ENCODE peak calls at places on chromosome 12, in six cellular contexts. One of them, this sample, is unnamed.

GRCh38 chr12:73421832-73422231 is 1115.8 kb upstream of the ATXN7L3B start:
- DNase-seq in A549: no peak
- DNase-seq in vagina: no peak
- DNase-seq in gastrocnemius medialis: no peak
- DNase-seq in CD4-positive, CD25-positive, alpha-beta regulatory T cell: no peak
- DNase-seq in CD4-positive, alpha-beta memory T cell: no peak
- DNase-seq in this sample: no peak

GRCh38 chr12:48061943-48062719 is 43.7 kb downstream of the SENP1 start:
- DNase-seq in CD4-positive, CD25-positive, alpha-beta regulatory T cell: no peak
- DNase-seq in vagina: no peak
- DNase-seq in A549: no peak
- DNase-seq in CD4-positive, alpha-beta memory T cell: no peak
- DNase-seq in gastrocnemius medialis: no peak
- DNase-seq in this sample: no peak

GRCh38 chr12:111182391-111182790 is 186.5 kb downstream of the PHETA1 start:
- DNase-seq in gastrocnemius medialis: no peak
- DNase-seq in CD4-positive, alpha-beta memory T cell: no peak
- DNase-seq in vagina: no peak
- DNase-seq in A549: no peak
- DNase-seq in CD4-positive, CD25-positive, alpha-beta regulatory T cell: no peak
- DNase-seq in this sample: no peak

GRCh38 chr12:50110762-50111416 is 1.1 kb upstream of the COX14 start:
- DNase-seq in CD4-positive, alpha-beta memory T cell: no peak
- DNase-seq in CD4-positive, CD25-positive, alpha-beta regulatory T cell: no peak
- DNase-seq in gastrocnemius medialis: peak
- DNase-seq in A549: no peak
- DNase-seq in vagina: no peak
- DNase-seq in this sample: no peak

GRCh38 chr12:76083246-76083735 is 1.2 kb downstream of the NAP1L1 start:
- DNase-seq in A549: no peak
- DNase-seq in CD4-positive, CD25-positive, alpha-beta regulatory T cell: no peak
- DNase-seq in gastrocnemius medialis: no peak
- DNase-seq in vagina: no peak
- DNase-seq in CD4-positive, alpha-beta memory T cell: no peak
- DNase-seq in this sample: no peak

GRCh38 chr12:116591608-116592115 is 32.5 kb downstream of the MAP1LC3B2 start:
- DNase-seq in A549: no peak
- DNase-seq in vagina: no peak
- DNase-seq in CD4-positive, alpha-beta memory T cell: no peak
- DNase-seq in CD4-positive, CD25-positive, alpha-beta regulatory T cell: no peak
- DNase-seq in gastrocnemius medialis: no peak
- DNase-seq in this sample: no peak

GRCh38 chr12:113933201-113933786 is 32.8 kb downstream of the RBM19 start:
- DNase-seq in gastrocnemius medialis: no peak
- DNase-seq in CD4-positive, alpha-beta memory T cell: no peak
- DNase-seq in A549: no peak
- DNase-seq in CD4-positive, CD25-positive, alpha-beta regulatory T cell: no peak
- DNase-seq in vagina: no peak
- DNase-seq in this sample: no peak

GRCh38 chr12:57591567-57592325 is 754 bp downstream of the PIP4K2C start:
- DNase-seq in vagina: no peak
- DNase-seq in CD4-positive, alpha-beta memory T cell: no peak
- DNase-seq in gastrocnemius medialis: no peak
- DNase-seq in CD4-positive, CD25-positive, alpha-beta regulatory T cell: no peak
- DNase-seq in A549: peak
- DNase-seq in this sample: no peak

GRCh38 chr12:2385529-2385928 is 332.7 kb downstream of the CACNA1C start:
- DNase-seq in CD4-positive, CD25-positive, alpha-beta regulatory T cell: no peak
- DNase-seq in A549: no peak
- DNase-seq in gastrocnemius medialis: no peak
- DNase-seq in CD4-positive, alpha-beta memory T cell: no peak
- DNase-seq in vagina: no peak
- DNase-seq in this sample: no peak

GRCh38 chr12:104720346-104721064 is 237.6 kb downstream of the SLC41A2 start:
- DNase-seq in CD4-positive, CD25-positive, alpha-beta regulatory T cell: peak
- DNase-seq in A549: no peak
- DNase-seq in gastrocnemius medialis: no peak
- DNase-seq in CD4-positive, alpha-beta memory T cell: peak
- DNase-seq in vagina: no peak
- DNase-seq in this sample: peak

GRCh38 chr12:106138279-106138645 is 492 bp downstream of the NUAK1 start:
- DNase-seq in gastrocnemius medialis: no peak
- DNase-seq in A549: no peak
- DNase-seq in vagina: no peak
- DNase-seq in CD4-positive, CD25-positive, alpha-beta regulatory T cell: peak
- DNase-seq in CD4-positive, alpha-beta memory T cell: no peak
- DNase-seq in this sample: no peak

GRCh38 chr12:116324684-116325664 is 47.5 kb upstream of the MED13L start:
- DNase-seq in CD4-positive, CD25-positive, alpha-beta regulatory T cell: peak
- DNase-seq in A549: no peak
- DNase-seq in gastrocnemius medialis: no peak
- DNase-seq in vagina: no peak
- DNase-seq in CD4-positive, alpha-beta memory T cell: peak
- DNase-seq in this sample: peak

GRCh38 chr12:131090254-131091210 is 136.8 kb downstream of the ADGRD1 start:
- DNase-seq in CD4-positive, alpha-beta memory T cell: no peak
- DNase-seq in gastrocnemius medialis: no peak
- DNase-seq in A549: no peak
- DNase-seq in vagina: no peak
- DNase-seq in CD4-positive, CD25-positive, alpha-beta regulatory T cell: no peak
- DNase-seq in this sample: no peak

GRCh38 chr12:92408072-92408900 is 262.6 kb upstream of the BTG1 start:
- DNase-seq in A549: peak
- DNase-seq in gastrocnemius medialis: peak
- DNase-seq in CD4-positive, CD25-positive, alpha-beta regulatory T cell: peak
- DNase-seq in CD4-positive, alpha-beta memory T cell: peak
- DNase-seq in vagina: no peak
- DNase-seq in this sample: peak

GRCh38 chr12:56678852-56679251 is 9.2 kb downstream of the PTGES3 start:
- DNase-seq in gastrocnemius medialis: peak
- DNase-seq in CD4-positive, alpha-beta memory T cell: no peak
- DNase-seq in CD4-positive, CD25-positive, alpha-beta regulatory T cell: no peak
- DNase-seq in A549: no peak
- DNase-seq in vagina: no peak
- DNase-seq in this sample: peak

GRCh38 chr12:124684971-124685688 is 117.7 kb upstream of the NCOR2 start:
- DNase-seq in A549: peak
- DNase-seq in gastrocnemius medialis: no peak
- DNase-seq in CD4-positive, CD25-positive, alpha-beta regulatory T cell: no peak
- DNase-seq in CD4-positive, alpha-beta memory T cell: no peak
- DNase-seq in vagina: no peak
- DNase-seq in this sample: no peak
- H3K4me3 ChIP-seq in A549: no peak
- H3K4me3 ChIP-seq in gastrocnemius medialis: no peak
- H3K4me3 ChIP-seq in CD4-positive, CD25-positive, alpha-beta regulatory T cell: no peak
- H3K4me3 ChIP-seq in CD4-positive, alpha-beta memory T cell: no peak
- H3K4me3 ChIP-seq in vagina: peak
- H3K4me3 ChIP-seq in this sample: no peak

DNA sequence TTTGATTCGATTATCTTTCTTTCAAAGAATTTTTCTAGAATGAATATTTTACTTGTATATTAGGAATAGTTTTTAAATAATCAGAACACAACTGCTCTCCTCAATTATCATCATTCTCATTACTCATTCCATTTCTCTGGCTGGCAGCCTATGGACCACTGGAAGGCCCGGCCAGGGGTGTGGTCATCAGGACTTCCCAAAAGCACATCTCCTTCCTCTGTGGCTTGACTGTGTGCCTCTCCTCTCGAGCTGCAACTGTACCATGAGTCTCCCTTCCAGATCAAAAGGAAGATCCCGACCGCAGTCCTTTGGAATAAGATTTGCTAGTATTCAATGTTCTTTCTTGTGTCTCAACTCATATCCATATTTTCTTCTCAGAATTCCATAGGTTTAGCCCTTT is 42.7 kb downstream of the DYRK2 start:
- DNase-seq in A549: no peak
- DNase-seq in vagina: no peak
- DNase-seq in CD4-positive, alpha-beta memory T cell: no peak
- DNase-seq in gastrocnemius medialis: no peak
- DNase-seq in CD4-positive, CD25-positive, alpha-beta regulatory T cell: no peak
- DNase-seq in this sample: no peak
- H3K4me3 ChIP-seq in A549: no peak
- H3K4me3 ChIP-seq in vagina: no peak
- H3K4me3 ChIP-seq in CD4-positive, alpha-beta memory T cell: no peak
- H3K4me3 ChIP-seq in gastrocnemius medialis: no peak
- H3K4me3 ChIP-seq in CD4-positive, CD25-positive, alpha-beta regulatory T cell: no peak
- H3K4me3 ChIP-seq in this sample: no peak

GRCh38 chr12:117897379-117898161 is 71.2 kb downstream of the KSR2 start:
- DNase-seq in CD4-positive, CD25-positive, alpha-beta regulatory T cell: no peak
- DNase-seq in vagina: no peak
- DNase-seq in CD4-positive, alpha-beta memory T cell: no peak
- DNase-seq in A549: no peak
- DNase-seq in gastrocnemius medialis: no peak
- DNase-seq in this sample: no peak
- H3K4me3 ChIP-seq in CD4-positive, CD25-positive, alpha-beta regulatory T cell: no peak
- H3K4me3 ChIP-seq in vagina: no peak
- H3K4me3 ChIP-seq in CD4-positive, alpha-beta memory T cell: no peak
- H3K4me3 ChIP-seq in A549: no peak
- H3K4me3 ChIP-seq in gastrocnemius medialis: no peak
- H3K4me3 ChIP-seq in this sample: no peak

DNA sequence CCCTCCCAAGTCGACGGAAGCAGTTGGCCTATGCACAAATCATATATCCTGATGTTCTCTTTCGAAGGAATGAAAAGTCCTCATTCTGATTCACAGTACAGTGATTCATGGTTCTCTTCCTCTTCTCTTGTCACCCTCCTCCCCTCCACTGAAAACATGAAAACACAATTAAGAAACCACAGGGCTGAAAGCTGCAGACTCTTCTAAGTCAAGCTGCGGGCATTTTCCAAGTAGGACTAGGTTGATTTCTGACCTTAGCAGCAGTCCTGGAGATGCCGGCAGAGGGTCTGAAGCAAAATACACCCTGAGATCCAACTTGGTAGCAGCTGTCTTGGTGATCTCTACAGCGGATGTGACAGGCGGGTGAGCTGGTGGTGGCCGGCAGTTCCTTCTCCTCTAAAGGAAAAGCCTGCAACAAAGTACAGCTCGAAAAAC is 6.2 kb downstream of the TMCC3 start:
- DNase-seq in gastrocnemius medialis: no peak
- DNase-seq in A549: no peak
- DNase-seq in vagina: no peak
- DNase-seq in CD4-positive, alpha-beta memory T cell: no peak
- DNase-seq in CD4-positive, CD25-positive, alpha-beta regulatory T cell: peak
- DNase-seq in this sample: peak
- H3K4me3 ChIP-seq in gastrocnemius medialis: peak
- H3K4me3 ChIP-seq in A549: no peak
- H3K4me3 ChIP-seq in vagina: no peak
- H3K4me3 ChIP-seq in CD4-positive, alpha-beta memory T cell: no peak
- H3K4me3 ChIP-seq in CD4-positive, CD25-positive, alpha-beta regulatory T cell: no peak
- H3K4me3 ChIP-seq in this sample: no peak

GRCh38 chr12:21129906-21130305 is 1.1 kb upstream of the SLCO1B1 start:
- DNase-seq in CD4-positive, CD25-positive, alpha-beta regulatory T cell: no peak
- DNase-seq in vagina: no peak
- DNase-seq in CD4-positive, alpha-beta memory T cell: no peak
- DNase-seq in A549: no peak
- DNase-seq in gastrocnemius medialis: no peak
- DNase-seq in this sample: no peak

GRCh38 chr12:21129352-21129751 is 1.6 kb upstream of the SLCO1B1 start:
- DNase-seq in vagina: no peak
- DNase-seq in CD4-positive, alpha-beta memory T cell: no peak
- DNase-seq in CD4-positive, CD25-positive, alpha-beta regulatory T cell: no peak
- DNase-seq in A549: no peak
- DNase-seq in gastrocnemius medialis: no peak
- DNase-seq in this sample: no peak

GRCh38 chr12:21130998-21131397 is at the start of gene SLCO1B1:
- DNase-seq in CD4-positive, alpha-beta memory T cell: no peak
- DNase-seq in CD4-positive, CD25-positive, alpha-beta regulatory T cell: no peak
- DNase-seq in vagina: no peak
- DNase-seq in A549: no peak
- DNase-seq in gastrocnemius medialis: no peak
- DNase-seq in this sample: no peak
- H3K4me3 ChIP-seq in CD4-positive, alpha-beta memory T cell: no peak
- H3K4me3 ChIP-seq in CD4-positive, CD25-positive, alpha-beta regulatory T cell: no peak
- H3K4me3 ChIP-seq in vagina: no peak
- H3K4me3 ChIP-seq in A549: no peak
- H3K4me3 ChIP-seq in gastrocnemius medialis: no peak
- H3K4me3 ChIP-seq in this sample: no peak

DNA sequence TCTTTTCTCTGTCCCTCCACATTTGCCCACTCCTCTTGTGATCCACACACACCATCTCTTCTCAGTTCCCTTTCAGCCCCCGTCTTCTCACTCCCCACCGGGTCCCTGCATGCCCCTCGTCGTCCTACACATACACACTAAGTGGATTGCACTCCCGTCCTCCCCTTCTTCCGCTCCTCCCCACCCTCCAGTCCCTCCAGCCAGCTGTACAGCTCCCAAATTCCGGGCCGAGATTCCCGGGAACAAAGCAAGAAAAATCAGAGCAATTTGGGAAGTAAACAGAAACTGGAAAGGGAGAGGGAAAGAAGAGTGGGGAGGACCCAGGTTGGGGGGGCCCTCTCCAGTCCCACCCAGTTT is 282 bp upstream of the IGFBP6 start:
- DNase-seq in CD4-positive, CD25-positive, alpha-beta regulatory T cell: no peak
- DNase-seq in A549: no peak
- DNase-seq in CD4-positive, alpha-beta memory T cell: no peak
- DNase-seq in gastrocnemius medialis: no peak
- DNase-seq in vagina: no peak
- DNase-seq in this sample: no peak
- H3K4me3 ChIP-seq in CD4-positive, CD25-positive, alpha-beta regulatory T cell: no peak
- H3K4me3 ChIP-seq in A549: peak
- H3K4me3 ChIP-seq in CD4-positive, alpha-beta memory T cell: peak
- H3K4me3 ChIP-seq in gastrocnemius medialis: peak
- H3K4me3 ChIP-seq in vagina: peak
- H3K4me3 ChIP-seq in this sample: peak

DNA sequence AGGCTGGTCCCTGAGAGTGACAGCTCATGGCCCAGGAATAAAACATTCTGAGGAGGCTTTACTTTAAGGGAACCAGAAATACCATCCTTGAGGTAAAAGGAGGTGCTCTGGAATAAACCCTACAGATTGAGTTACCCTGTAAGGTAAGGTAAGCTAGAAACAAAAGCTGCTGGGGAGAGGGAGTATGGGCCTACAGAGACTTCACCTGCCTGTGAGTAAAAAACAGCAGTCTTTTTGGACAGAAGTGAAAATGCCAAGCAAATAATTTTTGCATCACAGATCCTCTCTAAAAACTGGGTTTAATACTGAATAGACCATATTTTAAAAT is 41.2 kb downstream of the CORO1C start:
- DNase-seq in gastrocnemius medialis: no peak
- DNase-seq in CD4-positive, CD25-positive, alpha-beta regulatory T cell: no peak
- DNase-seq in vagina: no peak
- DNase-seq in A549: no peak
- DNase-seq in CD4-positive, alpha-beta memory T cell: no peak
- DNase-seq in this sample: no peak
- H3K4me3 ChIP-seq in gastrocnemius medialis: peak
- H3K4me3 ChIP-seq in CD4-positive, CD25-positive, alpha-beta regulatory T cell: peak
- H3K4me3 ChIP-seq in vagina: no peak
- H3K4me3 ChIP-seq in A549: no peak
- H3K4me3 ChIP-seq in CD4-positive, alpha-beta memory T cell: no peak
- H3K4me3 ChIP-seq in this sample: peak